ENCODE peak calls at places on chromosomes 7 and 10, in six cellular contexts. A is Right ventricle myocardium superior; B is GM13976; F is iris pigment epithelial cell; R is stimulated activated naive B cell treated with anti-CD40 and anti-IgM and Interleukin-4, amounts not matched to agents 10 μg/mL and 1 μg/mL and 100 μg/mL, for 72 hours; U is nephron progenitor cell. O is an unnamed sample.

GRCh38 chr7:36939816-36940215 is 215.5 kb upstream of the AOAH start:
- DNase-seq in A (no peak), R (no peak), B (no peak), F (no peak), U (no peak), O (no peak)

GRCh38 chr7:66307591-66308215 is 102.6 kb downstream of the TPST1 start:
- DNase-seq in R (no peak), A (no peak), B (no peak), U (no peak), F (peak; percentile 70), O (peak; percentile 66)

GRCh38 chr7:42014625-42015412 is 222.2 kb downstream of the GLI3 start:
- DNase-seq in A (no peak), B (no peak), R (peak; percentile 13), U (peak; percentile 50), F (peak; percentile 68), O (peak; percentile 36)

GRCh38 chr10:131570716-131571307 is 259.3 kb upstream of the TCERG1L start:
- DNase-seq in U (no peak), A (no peak), B (no peak), F (no peak), R (no peak), O (no peak)

GRCh38 chr7:26449175-26450165 is 157.8 kb downstream of the SNX10 start:
- DNase-seq in U (no peak), B (no peak), F (peak; percentile 3), A (no peak), R (no peak), O (peak; percentile 82)

GRCh38 chr10:124278356-124278755 is 140.4 kb downstream of the OAT start:
- DNase-seq in B (no peak), R (no peak), A (no peak), F (no peak), U (no peak), O (no peak)

GRCh38 chr7:118224521-118224920 is at the start of gene ANKRD7:
- DNase-seq in R (no peak), F (no peak), U (no peak), A (no peak), B (no peak), O (no peak)

GRCh38 chr10:43843331-43844101 is 194.8 kb upstream of the ZNF32 start:
- DNase-seq in U (no peak), F (peak; percentile 60), A (peak; percentile 77), R (no peak), B (no peak), O (peak; percentile 97)

GRCh38 chr7:132376361-132377013 is 199.8 kb downstream of the PLXNA4 start:
- DNase-seq in F (no peak), R (no peak), B (no peak), U (no peak), A (no peak), O (no peak)

GRCh38 chr7:28885771-28886170 is 72.4 kb downstream of the TRIL start:
- DNase-seq in A (no peak), U (no peak), F (no peak), B (no peak), R (no peak), O (no peak)

GRCh38 chr7:131555565-131556054 is 818 bp downstream of the PODXL start:
- DNase-seq in A (peak; percentile 55), B (no peak), F (no peak), U (peak; percentile 14), R (peak; percentile 6), O (no peak)

GRCh38 chr10:22620140-22620857 is 94.1 kb downstream of the PIP4K2A start:
- DNase-seq in U (no peak), R (no peak), A (peak; percentile 90), F (peak; percentile 98), B (no peak), O (peak; percentile 97)

GRCh38 chr10:120103957-120104560 is 211.5 kb downstream of the SEC23IP start:
- DNase-seq in R (no peak), B (no peak), U (no peak), A (no peak), F (no peak), O (peak; percentile 2)

GRCh38 chr10:122768033-122768745 is 68.5 kb upstream of the C10orf120 start:
- DNase-seq in B (no peak), A (no peak), R (no peak), U (no peak), F (no peak), O (no peak)

GRCh38 chr7:151756076-151756731 is 120.7 kb downstream of the PRKAG2 start:
- DNase-seq in B (peak; percentile 55), F (peak; percentile 77), A (no peak), R (peak; percentile 33), U (no peak), O (peak; percentile 77)

GRCh38 chr10:114026189-114027040 is 17.3 kb upstream of the ADRB1 start:
- DNase-seq in A (no peak), B (no peak), F (peak; percentile 84), U (no peak), R (no peak), O (peak; percentile 89)

O was measured in EH.